ENCODE peak calls at places on chromosome 5, in six cellular contexts. O is NCI-H1436, I is aorta, Q is GM23338, T is mesothelial cell of epicardium, C is SHP77 treated with DMSO at 0.1 percent for 48 hours. N is an unnamed sample.

GRCh38 chr5:40378431-40379175 is 301.1 kb upstream of the PTGER4 start:
- DNase-seq in O (no peak), C (no peak), I (no peak), Q (no peak), T (no peak), N (no peak)

GRCh38 chr5:91383956-91384300 is 811 bp upstream of the ARRDC3 start:
- DNase-seq in Q (peak), O (no peak), I (no peak), C (peak), T (no peak), N (no peak)

GRCh38 chr5:172901788-172902496 is 57.3 kb upstream of the RPL26L1 start:
- DNase-seq in T (no peak), Q (peak), O (no peak), I (no peak), C (no peak), N (no peak)

GRCh38 chr5:116572375-116573278 is 2.0 kb downstream of the SEMA6A start:
- DNase-seq in Q (peak), T (peak), I (peak), O (no peak), C (no peak), N (no peak)

GRCh38 chr5:150215978-150216944 is 26.4 kb downstream of the SLC6A7 start:
- DNase-seq in C (no peak), O (no peak), I (no peak), T (no peak), Q (no peak), N (no peak)

GRCh38 chr5:54678737-54679136 is 161.2 kb downstream of the SNX18 start:
- DNase-seq in Q (no peak), C (no peak), I (no peak), O (no peak), T (no peak), N (no peak)

GRCh38 chr5:157063776-157064430 is 5.0 kb upstream of the HAVCR1 start:
- DNase-seq in O (no peak), I (no peak), Q (no peak), C (no peak), T (no peak), N (no peak)

GRCh38 chr5:56080375-56081052 is 85.8 kb upstream of the IL6ST start:
- DNase-seq in T (no peak), O (no peak), C (no peak), Q (no peak), I (no peak), N (no peak)

GRCh38 chr5:44914221-44914620 is 105.5 kb downstream of the MRPS30 start:
- DNase-seq in O (no peak), C (no peak), T (no peak), I (no peak), Q (no peak), N (no peak)

GRCh38 chr5:115842089-115842881 is 550 bp downstream of the AP3S1 start:
- DNase-seq in T (no peak), I (no peak), Q (peak), C (peak), O (peak), N (no peak)

GRCh38 chr5:98789029-98789428 is 15.6 kb downstream of the RGMB start:
- DNase-seq in C (no peak), Q (no peak), O (no peak), T (no peak), I (no peak), N (no peak)

GRCh38 chr5:151881626-151882225 is 42.9 kb downstream of the GLRA1 start:
- DNase-seq in T (no peak), O (no peak), C (no peak), Q (peak), I (no peak), N (no peak)

GRCh38 chr5:150043657-150044333 is 42.6 kb downstream of the CSF1R start:
- DNase-seq in C (no peak), T (no peak), O (no peak), Q (no peak), I (no peak), N (no peak)

GRCh38 chr5:35308391-35308790 is 78.1 kb upstream of the PRLR start:
- DNase-seq in O (no peak), T (no peak), C (no peak), I (no peak), Q (peak), N (no peak)

GRCh38 chr5:34854459-34855174 is 15.7 kb downstream of the TTC23L start:
- DNase-seq in O (peak), T (no peak), C (peak), I (no peak), Q (no peak), N (no peak)

GRCh38 chr5:33491941-33492340 is 51.2 kb downstream of the TARS1 start:
- DNase-seq in C (no peak), O (no peak), I (no peak), T (no peak), Q (no peak), N (no peak)

GRCh38 chr5:88890070-88890781 is 7.2 kb upstream of the MEF2C start:
- DNase-seq in Q (no peak), O (no peak), T (no peak), C (no peak), I (no peak), N (no peak)

GRCh38 chr5:56099346-56099745 is 104.6 kb upstream of the IL6ST start:
- DNase-seq in I (no peak), O (no peak), Q (no peak), C (no peak), T (no peak), N (no peak)

GRCh38 chr5:68745459-68745858 is 348.4 kb upstream of the SLC30A5 start:
- DNase-seq in Q (peak), C (no peak), T (no peak), I (no peak), O (peak), N (no peak)

GRCh38 chr5:169592937-169593650 is 9.5 kb downstream of the SPDL1 start:
- DNase-seq in O (no peak), C (no peak), I (no peak), T (no peak), Q (no peak), N (no peak)